ENCODE peak calls at places on chromosomes 3 and 15, in seven cellular contexts. D, R, F, H, Z, E and O are unnamed samples.
A peak's percentile ranks its signal among the peaks of the same experiment; 100 is the strongest.

GRCh38 chr15:68584704-68585573 is 6.1 kb downstream of the CORO2B start:
- DNase-seq in R (no peak), D (no peak), F (no peak), H (no peak), Z (no peak), E (no peak), O (no peak)

GRCh38 chr3:130820976-130821375 is 72.9 kb upstream of the ATP2C1 start:
- DNase-seq in F (peak; percentile 60), H (no peak), D (peak; percentile 57), E (peak; percentile 60), Z (peak; percentile 78), R (no peak), O (no peak)

GRCh38 chr15:33454346-33454745 is 143.6 kb downstream of the RYR3 start:
- DNase-seq in Z (no peak), D (no peak), E (no peak), H (no peak), F (no peak), R (no peak), O (no peak)

GRCh38 chr15:66878761-66879160 is 176.7 kb downstream of the SMAD6 start:
- DNase-seq in F (no peak), Z (no peak), D (no peak), E (no peak), R (no peak), H (no peak), O (peak; percentile 8)

GRCh38 chr15:65645392-65645791 is 23.7 kb downstream of the SLC24A1 start:
- DNase-seq in F (no peak), R (no peak), Z (no peak), H (no peak), E (no peak), D (no peak), O (no peak)

GRCh38 chr15:33737687-33738606 is 230.3 kb upstream of the CHRM5 start:
- DNase-seq in D (no peak), H (no peak), E (peak; percentile 58), F (peak; percentile 41), Z (peak; percentile 59), R (no peak), O (peak; percentile 70)

GRCh38 chr15:34334676-34335075 is 2.9 kb downstream of the SLC12A6 start:
- DNase-seq in D (no peak), Z (no peak), E (no peak), F (no peak), R (no peak), H (no peak), O (peak; percentile 12)

GRCh38 chr3:43770426-43771103 is 79.8 kb downstream of the ABHD5 start:
- DNase-seq in F (peak; percentile 30), Z (peak; percentile 72), H (no peak), R (peak; percentile 15), D (peak; percentile 19), E (peak; percentile 41), O (peak; percentile 59)

GRCh38 chr15:68654786-68655560 is 76.2 kb downstream of the CORO2B start:
- DNase-seq in E (no peak), H (no peak), R (no peak), D (no peak), Z (no peak), F (no peak), O (no peak)

GRCh38 chr3:112504123-112504522 is 4.9 kb upstream of the BTLA start:
- DNase-seq in Z (no peak), E (no peak), R (no peak), D (no peak), F (no peak), H (no peak), O (no peak)

GRCh38 chr3:44501971-44502370 is 24.5 kb upstream of the ZNF445 start:
- DNase-seq in F (no peak), D (no peak), H (no peak), R (no peak), Z (no peak), E (no peak), O (no peak)

GRCh38 chr15:40291088-40291574 is 8.3 kb upstream of the ANKRD63 start:
- DNase-seq in H (no peak), Z (peak; percentile 85), R (no peak), E (peak; percentile 70), F (peak; percentile 56), D (peak; percentile 49), O (peak; percentile 65)